ENCODE peak calls at places on chromosomes 2 and 18, in seven cellular contexts. R is endothelial cell of umbilical vein, Z is lower lobe of right lung, U is astrocyte of the cerebellum, G is neuronal stem cell, F is GM06990, O is right cardiac atrium. E is an unnamed sample.

GRCh38 chr2:42925742-42926437 is 133.5 kb upstream of the HAAO start:
- DNase-seq in Z (no peak), F (no peak), R (no peak), G (no peak), O (peak), U (no peak), E (no peak)

GRCh38 chr2:224983719-224984388 is 58.4 kb downstream of the DOCK10 start:
- DNase-seq in G (no peak), U (peak), R (no peak), O (no peak), F (no peak), Z (no peak), E (no peak)

GRCh38 chr2:53593891-53594585 is 173.6 kb upstream of the CHAC2 start:
- DNase-seq in Z (no peak), G (no peak), R (no peak), F (no peak), O (no peak), U (peak), E (no peak)

GRCh38 chr2:24676493-24676892 is 116.7 kb downstream of the PTRHD1 start:
- DNase-seq in Z (no peak), R (no peak), U (no peak), O (no peak), F (no peak), G (no peak), E (no peak)

GRCh38 chr2:150605664-150606063 is 118.2 kb upstream of the RND3 start:
- DNase-seq in U (no peak), R (no peak), G (no peak), O (no peak), Z (no peak), F (no peak), E (no peak)

GRCh38 chr18:12863687-12864086 is 20.4 kb downstream of the PTPN2 start:
- DNase-seq in G (no peak), R (no peak), F (no peak), U (no peak), O (no peak), Z (no peak), E (no peak)

GRCh38 chr2:179302764-179303561 is 38.3 kb upstream of the SESTD1 start:
- DNase-seq in Z (no peak), O (no peak), U (peak), G (no peak), R (peak), F (no peak), E (no peak)

GRCh38 chr2:241808051-241808450 is 942 bp upstream of the NEU4 start:
- DNase-seq in R (no peak), U (no peak), G (no peak), F (no peak), Z (no peak), O (no peak), E (peak)

GRCh38 chr2:240124651-240125030 is 11.5 kb downstream of the COPS9 start:
- DNase-seq in R (no peak), O (no peak), U (no peak), Z (peak), G (no peak), F (no peak), E (no peak)

GRCh38 chr2:221929259-221929658 is 357.2 kb upstream of the EPHA4 start:
- DNase-seq in R (no peak), Z (no peak), F (no peak), U (no peak), O (no peak), G (no peak), E (no peak)

GRCh38 chr2:7725132-7725849 is 808.1 kb downstream of the RNF144A start:
- DNase-seq in U (peak), R (no peak), Z (no peak), G (no peak), O (no peak), F (no peak), E (no peak)

GRCh38 chr2:48854681-48855080 is 99.2 kb upstream of the LHCGR start:
- DNase-seq in G (no peak), U (no peak), O (no peak), Z (no peak), F (no peak), R (no peak), E (no peak)

GRCh38 chr2:8822218-8822617 is 15.2 kb downstream of the KIDINS220 start:
- DNase-seq in O (no peak), Z (no peak), G (no peak), F (no peak), U (no peak), R (no peak), E (no peak)

GRCh38 chr2:88897718-88898117 is 206.2 kb downstream of the RPIA start:
- DNase-seq in Z (no peak), U (no peak), O (peak), F (peak), R (no peak), G (no peak), E (no peak)

GRCh38 chr2:191758420-191759199 is 80.7 kb downstream of the NABP1 start:
- DNase-seq in Z (peak), O (peak), U (no peak), G (peak), F (peak), R (peak), E (no peak)

GRCh38 chr2:239879423-239880084 is 145.6 kb downstream of the NDUFA10 start:
- DNase-seq in F (no peak), G (no peak), U (no peak), O (no peak), Z (no peak), R (no peak), E (no peak)

GRCh38 chr2:100647709-100648108 is 84.9 kb downstream of the PDCL3 start:
- DNase-seq in Z (no peak), U (no peak), O (no peak), R (no peak), F (no peak), G (no peak), E (no peak)

GRCh38 chr2:226124548-226125011 is 675.0 kb downstream of the IRS1 start:
- DNase-seq in Z (no peak), R (no peak), F (no peak), G (no peak), O (peak), U (no peak), E (no peak)

GRCh38 chr18:31942301-31942998 is 478 bp downstream of the TRAPPC8 start:
- DNase-seq in O (no peak), U (no peak), F (no peak), Z (peak), G (no peak), R (peak), E (no peak)

GRCh38 chr2:113124181-113124961 is 3.0 kb upstream of the IL1RN start:
- DNase-seq in O (no peak), U (peak), R (no peak), G (no peak), Z (no peak), F (peak), E (no peak)

GRCh38 chr2:226023383-226023782 is 623.9 kb downstream of the NYAP2 start:
- DNase-seq in G (no peak), Z (no peak), O (no peak), R (no peak), U (no peak), F (no peak), E (no peak)

GRCh38 chr18:27843783-27844415 is 333.0 kb downstream of the CDH2 start:
- DNase-seq in G (no peak), F (no peak), O (no peak), Z (no peak), R (peak), U (peak), E (no peak)

GRCh38 chr2:83081835-83082522 is 1377.1 kb downstream of the SUCLG1 start:
- DNase-seq in U (peak), R (peak), O (no peak), Z (no peak), F (no peak), G (no peak), E (no peak)

GRCh38 chr2:85584354-85584856 is at the start of gene VAMP5:
- DNase-seq in O (peak), R (peak), F (peak), G (no peak), Z (no peak), U (no peak), E (peak)

GRCh38 chr18:26225022-26225693 is 1.1 kb upstream of the TAF4B start:
- DNase-seq in U (no peak), G (no peak), O (no peak), Z (no peak), F (no peak), R (no peak), E (no peak)

GRCh38 chr2:103363639-103364038 is 601.8 kb downstream of the TMEM182 start:
- DNase-seq in Z (no peak), R (no peak), G (no peak), F (no peak), O (no peak), U (no peak), E (no peak)

GRCh38 chr2:238202326-238203103 is 980 bp downstream of the ILKAP start:
- DNase-seq in R (peak), Z (no peak), O (no peak), G (no peak), F (no peak), U (no peak), E (no peak)

GRCh38 chr2:127185720-127186119 is 34.4 kb downstream of the CYP27C1 start:
- DNase-seq in O (no peak), U (no peak), Z (no peak), F (no peak), R (peak), G (no peak), E (no peak)

GRCh38 chr2:12428786-12429185 is 287.9 kb upstream of the TRIB2 start:
- DNase-seq in R (peak), Z (no peak), O (no peak), U (no peak), G (no peak), F (no peak), E (no peak)

GRCh38 chr2:35468271-35468670 is 887.3 kb upstream of the CRIM1 start:
- DNase-seq in O (no peak), Z (no peak), G (peak), R (no peak), U (peak), F (no peak), E (no peak)

GRCh38 chr18:63237911-63238710 is 81.5 kb downstream of the BCL2 start:
- DNase-seq in G (peak), F (no peak), U (peak), O (peak), R (peak), Z (no peak), E (no peak)

GRCh38 chr2:38170098-38170497 is 94.1 kb upstream of the CYP1B1 start:
- DNase-seq in U (no peak), F (no peak), O (no peak), G (no peak), Z (no peak), R (no peak), E (no peak)

GRCh38 chr2:199468561-199469513 is 11.1 kb upstream of the SATB2 start:
- DNase-seq in F (no peak), O (no peak), Z (no peak), U (no peak), R (no peak), G (peak), E (no peak)

GRCh38 chr2:199469514-199470360 is 12.0 kb upstream of the SATB2 start:
- DNase-seq in Z (no peak), O (no peak), G (peak), R (no peak), U (no peak), F (no peak), E (no peak)

GRCh38 chr2:199471443-199472057 is 13.8 kb upstream of the SATB2 start:
- DNase-seq in G (peak), O (peak), Z (peak), U (no peak), R (peak), F (no peak), E (peak)

GRCh38 chr2:199470672-199471442 is 13.1 kb upstream of the SATB2 start:
- DNase-seq in O (no peak), Z (no peak), R (no peak), U (no peak), F (no peak), G (peak), E (no peak)

GRCh38 chr2:199470361-199470671 is 12.6 kb upstream of the SATB2 start:
- DNase-seq in F (no peak), G (no peak), O (no peak), U (no peak), Z (no peak), R (no peak), E (no peak)
- H3K4me3 ChIP-seq in F (no peak), G (no peak), O (no peak), U (no peak), Z (no peak), R (no peak), E (no peak)

DNA sequence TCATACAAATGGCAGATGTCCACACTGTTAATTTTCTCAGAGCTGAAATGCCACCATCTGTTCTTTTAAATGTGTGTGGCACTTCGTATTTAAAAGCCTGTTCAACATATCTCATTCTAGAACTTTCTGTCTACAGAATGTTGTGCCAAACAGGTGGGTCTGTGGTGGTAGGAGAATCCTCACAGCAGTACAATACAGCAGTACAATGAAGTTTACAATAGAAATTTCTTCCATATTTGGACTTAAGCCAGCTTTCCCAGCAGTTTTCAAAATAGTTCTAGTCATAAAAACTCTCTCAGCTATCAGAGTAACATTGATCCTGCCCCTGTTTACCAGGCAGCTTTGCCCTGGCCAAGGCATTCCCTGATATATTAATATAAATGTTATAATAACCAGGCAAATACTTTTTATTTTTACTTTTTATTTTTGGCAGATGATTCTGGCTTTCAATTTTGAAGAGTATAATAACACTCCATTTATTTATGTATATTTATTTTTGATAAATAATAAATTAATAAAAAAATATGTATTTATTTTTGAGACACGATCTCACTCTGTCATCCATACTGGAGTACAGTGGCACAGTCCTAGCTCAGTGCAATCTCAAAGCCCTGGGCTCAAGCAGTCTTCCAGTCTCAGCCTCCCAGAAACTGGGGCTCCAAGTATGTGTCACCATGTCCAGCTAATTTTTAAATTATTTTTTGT is 93.6 kb upstream of the ITGA6 start:
- DNase-seq in U (no peak), Z (no peak), G (no peak), F (no peak), R (peak), O (no peak), E (no peak)
- H3K4me3 ChIP-seq in U (no peak), Z (no peak), G (no peak), F (no peak), R (no peak), O (no peak), E (no peak)

GRCh38 chr2:45786831-45787357 is 135.4 kb downstream of the PRKCE start:
- DNase-seq in Z (no peak), O (no peak), R (no peak), U (no peak), F (no peak), G (no peak), E (no peak)

GRCh38 chr2:45789317-45789716 is 137.8 kb downstream of the PRKCE start:
- DNase-seq in U (no peak), G (no peak), R (no peak), F (no peak), Z (no peak), O (no peak), E (no peak)

GRCh38 chr2:45788401-45788800 is 136.9 kb downstream of the PRKCE start:
- DNase-seq in U (no peak), F (no peak), G (no peak), Z (no peak), O (no peak), R (no peak), E (no peak)

GRCh38 chr2:45793564-45793963 is 142.1 kb downstream of the PRKCE start:
- DNase-seq in F (no peak), Z (no peak), U (no peak), G (no peak), O (no peak), R (peak), E (no peak)

DNA sequence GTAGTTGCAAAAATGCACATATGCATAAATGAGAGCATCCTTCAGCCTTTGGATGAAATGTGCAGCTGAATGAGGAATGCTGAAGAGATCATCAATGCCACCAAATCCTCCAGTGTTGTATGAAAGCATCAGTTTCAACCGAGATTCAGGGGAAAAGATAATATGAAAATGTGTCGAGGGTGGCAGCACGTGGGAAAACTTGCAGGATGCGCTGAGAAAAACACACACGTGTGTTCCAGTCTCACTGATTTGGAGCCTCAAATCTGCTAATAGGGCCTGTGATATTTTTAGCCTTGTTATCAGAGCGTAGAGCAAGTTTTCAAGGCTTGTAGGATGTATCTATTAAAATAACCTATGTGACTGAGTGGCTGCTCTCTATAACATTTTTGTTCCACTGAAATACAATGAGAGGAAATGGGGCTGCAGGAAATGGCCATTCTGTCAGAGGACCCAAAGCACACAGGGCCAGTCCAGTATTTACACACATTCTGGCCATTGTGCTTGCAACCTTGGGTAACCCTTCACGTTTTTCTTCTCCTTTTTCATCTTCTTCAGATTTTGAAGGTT is 138.8 kb downstream of the PRKCE start:
- DNase-seq in Z (no peak), O (no peak), U (no peak), G (no peak), F (no peak), R (peak), E (no peak)
- H3K4me3 ChIP-seq in Z (no peak), O (no peak), U (no peak), G (no peak), F (no peak), R (no peak), E (no peak)

GRCh38 chr2:24122-24521 is 22.2 kb downstream of the FAM110C start:
- DNase-seq in Z (no peak), R (no peak), U (no peak), O (no peak), F (no peak), G (no peak), E (no peak)
- H3K4me3 ChIP-seq in Z (no peak), R (no peak), U (no peak), O (no peak), F (no peak), G (no peak), E (no peak)

GRCh38 chr2:170973225-170973491 is 44.1 kb downstream of the GORASP2 start:
- DNase-seq in Z (no peak), O (no peak), G (no peak), R (no peak), F (no peak), U (no peak), E (no peak)
- H3K4me3 ChIP-seq in Z (peak), O (peak), G (no peak), R (peak), F (peak), U (peak), E (peak)

GRCh38 chr2:27264253-27264752 is 1.5 kb upstream of the SLC30A3 start:
- DNase-seq in Z (no peak), O (no peak), F (no peak), U (no peak), R (peak), G (no peak), E (no peak)
- H3K4me3 ChIP-seq in Z (peak), O (peak), F (peak), U (no peak), R (peak), G (peak), E (peak)

DNA sequence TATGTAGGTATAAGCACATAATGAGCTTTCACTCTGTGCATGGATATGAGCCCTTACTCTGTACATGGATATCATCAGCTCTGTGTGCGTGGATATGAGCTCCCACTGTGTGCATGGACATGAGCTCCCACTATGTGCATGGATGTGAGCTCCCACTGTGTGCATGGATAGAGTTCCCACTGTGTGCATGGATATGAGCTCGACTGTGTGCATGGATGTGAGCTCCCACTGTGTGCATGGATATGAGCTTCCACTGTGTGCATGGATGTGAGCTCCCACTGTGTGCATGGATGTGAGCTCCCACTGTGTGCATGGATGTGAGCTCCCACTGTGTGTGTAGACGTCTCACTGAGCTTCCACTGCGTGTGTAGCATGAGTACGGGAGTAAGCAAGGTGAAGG is 149.3 kb upstream of the ALKAL2 start:
- DNase-seq in G (no peak), F (no peak), U (no peak), Z (no peak), O (no peak), R (no peak), E (no peak)
- H3K4me3 ChIP-seq in G (no peak), F (no peak), U (no peak), Z (no peak), O (no peak), R (no peak), E (no peak)

GRCh38 chr2:16656087-16656486 is 9.5 kb downstream of the CYRIA start:
- DNase-seq in O (no peak), Z (no peak), R (no peak), U (no peak), F (no peak), G (no peak), E (no peak)
- H3K4me3 ChIP-seq in O (no peak), Z (no peak), R (no peak), U (no peak), F (no peak), G (no peak), E (no peak)